ENCODE peak calls at places on chromosomes 12 and 14, in seven cellular contexts. J is BE2C, N is dorsolateral prefrontal cortex, G is astrocyte, S is esophagus muscularis mucosa, L is fibroblast of the aortic adventitia, B is NB4. Y is an unnamed sample.

GRCh38 chr14:93105362-93105761 is 10.4 kb downstream of the ITPK1 start:
- DNase-seq in G (peak), B (peak), N (no peak), S (no peak), J (no peak), L (peak), Y (no peak)

GRCh38 chr12:32864731-32865130 is 31.8 kb downstream of the PKP2 start:
- DNase-seq in S (no peak), B (no peak), G (no peak), L (no peak), J (no peak), N (no peak), Y (no peak)

GRCh38 chr14:50856660-50857059 is 15.2 kb upstream of the ABHD12B start:
- DNase-seq in B (no peak), S (no peak), N (no peak), J (no peak), G (no peak), L (no peak), Y (no peak)

GRCh38 chr12:71438670-71439361 is 782 bp upstream of the LGR5 start:
- DNase-seq in G (no peak), N (no peak), J (no peak), S (no peak), L (peak), B (no peak), Y (no peak)

GRCh38 chr12:19759229-19759628 is 319.9 kb downstream of the AEBP2 start:
- DNase-seq in G (peak), S (no peak), L (peak), B (no peak), N (no peak), J (no peak), Y (no peak)

GRCh38 chr12:96196781-96197180 is 2.6 kb downstream of the ELK3 start:
- DNase-seq in J (no peak), S (no peak), N (no peak), B (no peak), L (no peak), G (no peak), Y (no peak)

GRCh38 chr14:93011650-93012317 is 88.8 kb downstream of the CHGA start:
- DNase-seq in G (no peak), S (no peak), N (peak), J (peak), B (no peak), L (no peak), Y (no peak)

GRCh38 chr12:20567413-20567812 is 127.7 kb upstream of the SLCO1C1 start:
- DNase-seq in J (no peak), B (no peak), N (no peak), S (no peak), L (peak), G (no peak), Y (no peak)

GRCh38 chr12:53236443-53237111 is 4.6 kb upstream of the RARG start:
- DNase-seq in L (no peak), J (no peak), B (no peak), S (no peak), N (no peak), G (no peak), Y (no peak)

GRCh38 chr12:55700255-55701018 is 7.3 kb downstream of the ITGA7 start:
- DNase-seq in G (no peak), N (no peak), S (no peak), J (peak), B (peak), L (no peak), Y (no peak)

GRCh38 chr12:228846-229200 is 14.9 kb upstream of the SLC6A12 start:
- DNase-seq in J (no peak), B (no peak), G (no peak), S (no peak), N (no peak), L (no peak), Y (peak)

GRCh38 chr12:130838284-130838950 is 633 bp downstream of the STX2 start:
- DNase-seq in S (no peak), J (peak), L (no peak), G (peak), N (no peak), B (peak), Y (no peak)

GRCh38 chr12:75819512-75819911 is 212.1 kb downstream of the PHLDA1 start:
- DNase-seq in J (no peak), L (no peak), N (no peak), S (no peak), B (no peak), G (no peak), Y (no peak)

GRCh38 chr12:94615284-94616216 is 34.8 kb downstream of the TMCC3 start:
- DNase-seq in G (peak), L (peak), B (no peak), S (no peak), N (no peak), J (peak), Y (no peak)

GRCh38 chr12:8780389-8780788 is 42.0 kb upstream of the A2ML1 start:
- DNase-seq in B (peak), L (peak), N (no peak), G (peak), S (no peak), J (no peak), Y (no peak)

GRCh38 chr14:22555573-22556011 is 33.4 kb downstream of the DAD1 start:
- DNase-seq in L (no peak), J (no peak), S (no peak), N (no peak), B (peak), G (peak), Y (no peak)

GRCh38 chr12:85825751-85826150 is 10.5 kb downstream of the RASSF9 start:
- DNase-seq in J (no peak), N (no peak), B (no peak), G (peak), S (no peak), L (no peak), Y (no peak)

GRCh38 chr12:18549598-18549997 is 188.2 kb downstream of the PLCZ1 start:
- DNase-seq in J (no peak), N (no peak), S (no peak), B (no peak), G (peak), L (no peak), Y (no peak)

GRCh38 chr12:27109339-27110023 is 27.1 kb upstream of the C12orf71 start:
- DNase-seq in B (no peak), G (peak), S (no peak), N (no peak), L (peak), J (no peak), Y (no peak)

GRCh38 chr14:75303415-75303814 is 24.8 kb downstream of the FOS start:
- DNase-seq in S (no peak), L (peak), G (peak), J (peak), N (peak), B (peak), Y (no peak)

GRCh38 chr14:93959239-93960107 is 16.9 kb downstream of the ASB2 start:
- DNase-seq in G (peak), B (peak), N (no peak), S (no peak), J (peak), L (peak), Y (no peak)

GRCh38 chr14:89469210-89470198 is 52.5 kb upstream of the FOXN3 start:
- DNase-seq in J (no peak), L (no peak), S (no peak), N (no peak), G (no peak), B (peak), Y (no peak)

GRCh38 chr12:48815281-48816110 is 2.8 kb upstream of the CACNB3 start:
- DNase-seq in N (peak), S (peak), G (peak), B (peak), J (peak), L (peak), Y (no peak)

GRCh38 chr12:110670161-110670701 is 18.7 kb downstream of the HVCN1 start:
- DNase-seq in L (no peak), B (no peak), S (no peak), J (no peak), G (no peak), N (no peak), Y (no peak)

GRCh38 chr14:74538411-74539391 is 45.1 kb downstream of the ISCA2 start:
- DNase-seq in S (no peak), G (no peak), N (no peak), J (no peak), L (no peak), B (no peak), Y (no peak)

GRCh38 chr12:22083167-22083566 is 37.1 kb downstream of the CMAS start:
- DNase-seq in G (peak), J (no peak), L (peak), N (no peak), B (peak), S (no peak), Y (no peak)

GRCh38 chr12:80648866-80649265 is 58.6 kb upstream of the MYF6 start:
- DNase-seq in G (peak), B (no peak), L (peak), J (no peak), N (no peak), S (no peak), Y (no peak)

GRCh38 chr12:124914392-124915248 is at the start of gene UBC:
- DNase-seq in G (peak), B (peak), L (peak), J (peak), N (peak), S (peak), Y (no peak)

GRCh38 chr14:105411017-105411941 is 8.3 kb upstream of the MTA1 start:
- DNase-seq in G (peak), S (no peak), B (peak), N (no peak), J (peak), L (peak), Y (no peak)

GRCh38 chr14:80356413-80356812 is 145.1 kb upstream of the DIO2 start:
- DNase-seq in N (no peak), S (no peak), J (no peak), G (peak), B (peak), L (peak), Y (no peak)

GRCh38 chr14:32224731-32225377 is 21.8 kb upstream of the RNU6-8 start:
- DNase-seq in S (no peak), B (no peak), G (peak), L (peak), J (peak), N (no peak), Y (no peak)

GRCh38 chr12:69874606-69875005 is 49.6 kb downstream of the MYRFL start:
- DNase-seq in S (no peak), B (no peak), G (no peak), J (no peak), N (no peak), L (no peak), Y (no peak)
- H3K4me3 ChIP-seq in S (no peak), B (no peak), G (no peak), J (no peak), N (no peak), L (no peak), Y (no peak)

GRCh38 chr12:54358945-54359761 is 5.1 kb downstream of the GPR84 start:
- DNase-seq in J (peak), L (peak), S (peak), B (peak), G (peak), N (peak), Y (peak)
- H3K4me3 ChIP-seq in J (peak), L (peak), S (peak), B (peak), G (peak), N (peak), Y (peak)

GRCh38 chr14:99515301-99516155 is 34.3 kb downstream of the CCNK start:
- DNase-seq in J (peak), B (no peak), G (no peak), N (no peak), L (no peak), S (no peak), Y (no peak)
- H3K4me3 ChIP-seq in J (no peak), B (no peak), G (no peak), N (no peak), L (no peak), S (no peak), Y (no peak)

DNA sequence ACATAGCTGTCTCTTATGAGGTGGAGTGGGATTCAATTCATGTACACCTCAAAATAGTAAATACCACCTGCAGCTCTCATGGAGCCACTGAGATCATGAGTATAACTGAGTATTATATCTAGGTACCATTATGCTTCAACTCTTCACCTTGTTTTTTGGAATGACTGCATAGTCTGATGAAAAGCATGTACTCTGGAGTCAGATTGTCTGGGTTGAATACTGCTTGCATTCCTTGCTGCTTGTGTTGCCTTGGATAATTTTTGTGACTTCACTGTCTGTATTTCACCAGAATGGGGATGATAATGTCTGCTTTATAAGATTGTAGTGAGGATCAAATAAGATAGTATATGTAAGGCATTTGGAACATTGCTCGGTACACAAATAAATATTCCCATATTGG is 54.2 kb downstream of the SUSD6 start:
- DNase-seq in G (peak), J (no peak), L (peak), B (no peak), S (no peak), N (no peak), Y (no peak)
- H3K4me3 ChIP-seq in G (no peak), J (no peak), L (no peak), B (no peak), S (no peak), N (no peak), Y (no peak)

DNA sequence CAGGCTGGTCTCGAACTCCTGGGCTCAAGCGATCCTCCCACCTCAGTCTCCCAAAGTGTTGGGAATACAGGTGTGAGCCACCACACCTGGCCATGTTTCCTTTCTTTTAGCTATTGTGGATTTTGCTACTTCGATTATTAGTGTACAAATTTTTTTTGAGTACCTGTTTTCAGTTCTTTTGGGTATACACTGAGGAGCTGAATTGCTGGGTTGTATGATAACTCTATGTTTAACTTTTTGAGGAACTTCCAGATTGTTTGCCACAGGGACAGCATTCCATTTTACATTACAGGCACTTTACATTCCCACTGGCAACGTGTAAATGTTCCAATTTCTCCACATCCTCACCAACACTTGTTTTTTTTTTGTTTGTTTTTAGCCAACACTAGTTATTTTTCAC is 198.1 kb upstream of the TBX3 start:
- DNase-seq in G (no peak), L (no peak), J (no peak), B (no peak), N (no peak), S (no peak), Y (no peak)
- H3K4me3 ChIP-seq in G (no peak), L (no peak), J (no peak), B (no peak), N (no peak), S (no peak), Y (no peak)

GRCh38 chr12:112496493-112496892 is 77.7 kb downstream of the PTPN11 start:
- DNase-seq in B (no peak), S (no peak), J (no peak), L (no peak), G (no peak), N (no peak), Y (no peak)
- H3K4me3 ChIP-seq in B (no peak), S (no peak), J (no peak), L (no peak), G (no peak), N (no peak), Y (no peak)

GRCh38 chr14:28755198-28755794 is 11.3 kb upstream of the FOXG1 start:
- DNase-seq in N (no peak), J (no peak), S (no peak), G (no peak), L (no peak), B (no peak), Y (no peak)
- H3K4me3 ChIP-seq in N (no peak), J (no peak), S (no peak), G (no peak), L (no peak), B (no peak), Y (no peak)

DNA sequence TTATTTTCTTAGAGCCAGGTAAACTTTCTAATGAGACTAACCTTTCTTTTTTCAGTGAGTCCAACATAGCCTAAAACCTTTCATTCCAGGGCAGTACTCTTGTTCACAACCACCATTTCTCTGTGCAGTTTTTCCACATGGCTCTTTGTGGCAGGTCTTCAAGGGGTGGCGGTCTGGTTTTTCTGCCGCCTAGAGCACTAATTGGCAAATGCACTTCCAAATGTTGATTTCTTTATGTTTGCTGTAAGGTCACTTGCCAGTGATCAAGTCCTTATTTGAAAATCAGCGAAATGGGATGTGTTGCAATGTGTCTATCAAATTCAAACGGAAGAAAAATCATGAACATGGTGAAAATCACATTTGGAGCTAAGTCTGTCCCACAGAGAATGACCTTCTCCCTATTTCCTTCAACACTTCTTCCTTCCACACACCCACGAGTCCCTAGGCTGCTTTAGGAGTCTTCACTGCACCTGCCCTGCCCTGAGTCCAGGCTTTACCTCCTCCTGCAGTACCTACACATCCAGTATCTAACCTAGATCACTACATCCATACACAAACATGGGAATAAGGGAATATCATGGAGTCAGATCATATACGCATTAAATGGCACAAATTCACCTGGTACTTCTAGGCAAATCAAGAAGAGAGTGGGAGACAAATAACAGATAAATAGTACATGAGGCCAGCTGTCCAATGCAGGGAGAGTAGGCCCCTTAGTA is 1.9 kb downstream of the SRGAP1 start:
- DNase-seq in S (no peak), G (no peak), B (no peak), N (no peak), J (peak), L (no peak), Y (no peak)
- H3K4me3 ChIP-seq in S (peak), G (peak), B (no peak), N (peak), J (peak), L (peak), Y (peak)

DNA sequence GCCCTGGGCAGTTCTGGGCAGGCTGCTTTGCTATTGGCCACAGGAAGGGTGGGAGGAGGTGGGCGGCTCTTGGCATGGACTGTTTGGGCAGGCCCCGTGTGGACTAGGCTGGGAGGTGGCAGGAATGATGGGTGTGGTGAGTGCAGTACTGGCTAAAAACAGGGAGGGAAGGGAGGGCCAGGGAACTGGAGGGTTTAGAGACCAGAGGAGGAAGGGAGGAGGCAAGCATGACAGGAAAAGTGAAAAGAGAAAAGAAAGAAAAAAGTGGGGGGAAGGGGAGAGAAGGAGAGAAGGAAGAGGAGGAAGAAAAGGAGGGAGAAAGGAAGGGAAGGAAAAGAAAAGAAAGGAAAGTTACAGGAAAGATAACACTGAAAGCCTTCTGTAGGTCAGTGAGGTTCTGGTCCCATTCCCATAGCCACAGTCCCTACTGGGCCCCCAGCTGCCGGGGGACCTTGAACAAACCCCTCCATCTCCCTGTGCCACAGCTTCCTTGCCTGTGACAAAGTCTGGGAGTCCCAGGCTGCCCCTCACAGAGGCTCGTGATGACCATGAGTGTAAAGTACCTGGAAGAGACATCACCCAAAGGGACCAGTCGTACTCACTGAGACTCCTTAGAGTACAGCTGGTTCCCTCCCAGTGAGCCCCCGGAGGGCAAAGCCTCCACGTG is 1.1 kb upstream of the C14orf132 start:
- DNase-seq in G (no peak), B (no peak), J (peak), N (no peak), L (peak), S (no peak), Y (peak)
- H3K4me3 ChIP-seq in G (peak), B (no peak), J (no peak), N (no peak), L (peak), S (peak), Y (peak)

GRCh38 chr14:68137704-68138619 is 318.4 kb downstream of the RAD51B start:
- DNase-seq in G (peak), J (peak), N (peak), B (peak), L (peak), S (no peak), Y (no peak)
- H3K4me3 ChIP-seq in G (no peak), J (no peak), N (no peak), B (no peak), L (no peak), S (no peak), Y (no peak)